ENCODE peak calls at places on chromosomes 2 and 18, in eight cellular contexts. I is GM23338, Q is PC-3, Z is neural progenitor cell, T is SK-N-SH, A is hepatocyte, S is HCT116, U is MM.1S. L is an unnamed sample.

GRCh38 chr2:46299365-46300263 is 2.4 kb downstream of the EPAS1 start:
- DNase-seq in I (peak), Q (peak), Z (peak), T (peak), A (peak), S (no peak), U (no peak), L (no peak)

GRCh38 chr18:21264651-21265050 is 22.6 kb downstream of the GREB1L start:
- DNase-seq in I (peak), Q (peak), Z (peak), T (no peak), A (peak), S (no peak), U (no peak), L (no peak)

GRCh38 chr2:127103243-127104165 is 3.5 kb downstream of the BIN1 start:
- DNase-seq in I (no peak), Q (no peak), Z (no peak), T (peak), A (peak), S (no peak), U (no peak), L (no peak)

GRCh38 chr2:228417966-228418365 is 236.5 kb upstream of the SPHKAP start:
- DNase-seq in I (no peak), Q (no peak), Z (no peak), T (no peak), A (no peak), S (no peak), U (peak), L (no peak)

GRCh38 chr2:73979686-73980085 is 5.0 kb upstream of the TET3 start:
- DNase-seq in I (no peak), Q (peak), Z (no peak), T (no peak), A (peak), S (no peak), U (no peak), L (no peak)

GRCh38 chr2:99818842-99819241 is 323.5 kb downstream of the AFF3 start:
- DNase-seq in I (no peak), Q (peak), Z (no peak), T (peak), A (no peak), S (peak), U (peak), L (peak)

GRCh38 chr2:129912066-129912820 is 67.2 kb upstream of the RAB6C start:
- DNase-seq in I (no peak), Q (no peak), Z (no peak), T (no peak), A (no peak), S (no peak), U (no peak), L (no peak)

GRCh38 chr2:163264376-163264775 is 425.8 kb upstream of the KCNH7 start:
- DNase-seq in I (no peak), Q (peak), Z (no peak), T (no peak), A (no peak), S (no peak), U (no peak), L (no peak)

GRCh38 chr18:3830604-3831003 is 380.6 kb downstream of the TGIF1 start:
- DNase-seq in I (no peak), Q (no peak), Z (no peak), T (no peak), A (no peak), S (no peak), U (no peak), L (no peak)

GRCh38 chr2:165682546-165682945 is 111.5 kb downstream of the GALNT3 start:
- DNase-seq in I (no peak), Q (no peak), Z (peak), T (no peak), A (no peak), S (no peak), U (no peak), L (no peak)

GRCh38 chr2:69565431-69565839 is 78.1 kb downstream of the AAK1 start:
- DNase-seq in I (peak), Q (peak), Z (peak), T (peak), A (peak), S (peak), U (peak), L (peak)

GRCh38 chr2:5720426-5720825 is 28.2 kb downstream of the SOX11 start:
- DNase-seq in I (no peak), Q (peak), Z (no peak), T (no peak), A (no peak), S (no peak), U (no peak), L (no peak)

GRCh38 chr18:79571221-79572092 is 108.1 kb upstream of the CTDP1 start:
- DNase-seq in I (no peak), Q (no peak), Z (no peak), T (no peak), A (no peak), S (peak), U (no peak), L (no peak)

GRCh38 chr2:71932027-71932779 is 215.5 kb downstream of the CYP26B1 start:
- DNase-seq in I (no peak), Q (no peak), Z (no peak), T (peak), A (no peak), S (no peak), U (no peak), L (no peak)

GRCh38 chr2:181859123-181859522 is 32.4 kb upstream of the ITPRID2 start:
- DNase-seq in I (no peak), Q (no peak), Z (no peak), T (no peak), A (no peak), S (no peak), U (no peak), L (no peak)

GRCh38 chr2:63581266-63581961 is 6.9 kb downstream of the WDPCP start:
- DNase-seq in I (no peak), Q (peak), Z (no peak), T (no peak), A (no peak), S (no peak), U (no peak), L (no peak)

GRCh38 chr2:59458862-59459261 is 1094.6 kb downstream of the BCL11A start:
- DNase-seq in I (peak), Q (no peak), Z (peak), T (no peak), A (no peak), S (no peak), U (no peak), L (no peak)

GRCh38 chr2:38622210-38622609 is 19.5 kb upstream of the HNRNPLL start:
- DNase-seq in I (no peak), Q (no peak), Z (no peak), T (no peak), A (no peak), S (no peak), U (no peak), L (no peak)

GRCh38 chr18:63708650-63709049 is 5.9 kb downstream of the SERPINB11 start:
- DNase-seq in I (no peak), Q (peak), Z (no peak), T (no peak), A (no peak), S (no peak), U (no peak), L (no peak)

DNA sequence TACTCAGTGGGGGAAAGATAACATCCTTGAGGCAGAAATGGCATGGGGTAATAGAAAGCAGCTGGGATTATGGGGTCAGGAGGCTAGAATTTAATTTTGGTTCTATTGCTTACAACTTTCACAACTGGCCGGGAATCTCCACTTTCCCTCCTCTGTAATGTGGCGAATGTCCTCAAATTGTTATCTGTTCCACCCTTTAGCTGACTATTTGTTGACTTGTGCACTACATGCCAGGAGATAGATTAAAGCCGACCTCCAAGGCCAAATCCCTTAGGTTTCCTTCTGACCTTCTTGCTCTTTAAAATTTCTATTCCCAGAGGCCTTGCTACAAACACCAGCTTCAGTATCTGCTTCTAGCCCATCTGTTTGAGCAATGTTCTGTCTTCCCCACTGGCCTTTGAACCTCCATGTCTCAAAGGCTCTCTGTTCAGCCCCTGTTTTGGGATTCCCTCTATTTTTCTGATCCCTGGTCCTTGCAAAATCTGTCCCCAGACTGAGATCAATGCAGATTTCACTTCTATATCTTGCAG is 426.2 kb downstream of the LRATD1 start:
- DNase-seq in I (no peak), Q (no peak), Z (no peak), T (no peak), A (no peak), S (no peak), U (no peak), L (no peak)
- TF ChIP-seq CTCF in I (no peak), Q (no peak), Z (no peak), T (no peak), A (no peak), S (no peak), U (no peak), L (no peak)

GRCh38 chr2:118443596-118443995 is 355.3 kb downstream of the INSIG2 start:
- DNase-seq in I (no peak), Q (peak), Z (no peak), T (no peak), A (no peak), S (no peak), U (no peak), L (no peak)
- TF ChIP-seq EZH2phosphoT487 in I (no peak), Q (no peak), Z (no peak), T (no peak), A (no peak), S (no peak), U (no peak), L (no peak)

GRCh38 chr2:211611061-211611518 is 927.5 kb downstream of the ERBB4 start:
- DNase-seq in I (peak), Q (no peak), Z (no peak), T (no peak), A (no peak), S (no peak), U (no peak), L (no peak)
- H3K27ac ChIP-seq in I (no peak), Q (no peak), Z (no peak), T (no peak), A (no peak), S (no peak), U (no peak), L (no peak)

GRCh38 chr2:174142290-174142689 is 106.0 kb downstream of the OLA1 start:
- DNase-seq in I (no peak), Q (no peak), Z (no peak), T (peak), A (no peak), S (no peak), U (no peak), L (no peak)

GRCh38 chr2:174149530-174149929 is 98.8 kb downstream of the OLA1 start:
- DNase-seq in I (no peak), Q (no peak), Z (no peak), T (no peak), A (no peak), S (no peak), U (no peak), L (no peak)

GRCh38 chr2:174148833-174149232 is 99.5 kb downstream of the OLA1 start:
- DNase-seq in I (no peak), Q (no peak), Z (no peak), T (no peak), A (no peak), S (no peak), U (no peak), L (no peak)

GRCh38 chr2:174145827-174146226 is 102.5 kb downstream of the OLA1 start:
- DNase-seq in I (peak), Q (peak), Z (no peak), T (no peak), A (peak), S (no peak), U (no peak), L (no peak)
- TF ChIP-seq CTCF in I (peak), Q (peak), Z (peak), T (peak), A (peak), S (peak), U (no peak), L (peak)

GRCh38 chr2:108423502-108424251 is 25.3 kb upstream of the GCC2 start:
- DNase-seq in I (no peak), Q (no peak), Z (no peak), T (no peak), A (peak), S (no peak), U (no peak), L (no peak)
- TF ChIP-seq EZH2phosphoT487 in I (no peak), Q (no peak), Z (no peak), T (no peak), A (no peak), S (no peak), U (no peak), L (no peak)

DNA sequence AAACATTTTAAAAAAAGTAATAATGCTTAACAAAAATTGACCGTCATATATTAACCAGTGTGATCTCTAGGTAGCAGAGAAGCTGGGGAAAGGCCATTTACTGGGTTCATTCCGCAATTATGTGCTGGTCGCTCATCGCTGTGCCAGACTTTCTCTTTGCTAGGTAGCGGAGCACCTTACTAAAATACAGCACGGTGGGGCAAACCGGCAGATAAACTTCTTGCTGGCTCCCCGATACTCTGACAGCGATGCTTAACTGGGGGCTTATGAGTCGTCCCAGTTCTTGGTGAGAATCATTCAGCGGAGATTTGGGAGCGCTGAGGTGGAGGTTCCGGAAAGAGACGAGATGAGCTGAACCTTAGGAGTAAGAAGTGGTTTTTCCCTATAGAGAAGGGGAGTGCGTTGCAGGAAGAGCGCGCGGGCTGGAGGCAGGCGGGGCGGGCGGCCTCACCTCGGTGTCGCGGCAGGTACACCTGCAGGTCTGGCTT is 605 bp downstream of the C2orf68 start:
- DNase-seq in I (no peak), Q (no peak), Z (no peak), T (peak), A (no peak), S (no peak), U (no peak), L (no peak)
- H3K27ac ChIP-seq in I (peak), Q (peak), Z (no peak), T (peak), A (peak), S (peak), U (peak), L (peak)

GRCh38 chr2:65130440-65131175 is 702 bp upstream of the RAB1A start:
- DNase-seq in I (no peak), Q (no peak), Z (no peak), T (no peak), A (no peak), S (no peak), U (no peak), L (no peak)
- TF ChIP-seq CTCF in I (no peak), Q (no peak), Z (no peak), T (no peak), A (no peak), S (no peak), U (no peak), L (peak)

GRCh38 chr2:237254911-237255578 is 158.9 kb downstream of the COL6A3 start:
- DNase-seq in I (no peak), Q (peak), Z (no peak), T (no peak), A (no peak), S (no peak), U (no peak), L (no peak)
- TF ChIP-seq EZH2phosphoT487 in I (no peak), Q (no peak), Z (no peak), T (no peak), A (no peak), S (no peak), U (no peak), L (no peak)

DNA sequence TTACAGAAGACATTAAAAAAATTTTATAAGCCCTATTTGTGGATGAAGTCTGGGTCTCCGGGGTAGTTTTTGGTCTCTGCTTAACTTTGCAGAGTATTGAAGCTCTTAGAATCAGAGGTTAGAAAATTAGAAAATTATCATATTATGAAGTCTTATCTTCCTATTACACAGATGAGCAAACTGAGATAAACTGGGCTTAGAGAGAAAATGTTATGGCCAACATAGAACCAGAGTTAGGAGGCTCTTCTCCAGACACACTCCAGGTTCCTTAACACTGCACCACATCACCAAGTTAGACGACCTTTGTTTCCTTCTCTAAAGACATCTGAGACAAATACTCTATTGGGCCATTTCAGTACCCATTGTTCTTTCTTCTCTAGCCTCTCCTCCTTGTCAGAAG is 36.7 kb upstream of the NEB start:
- DNase-seq in I (no peak), Q (no peak), Z (no peak), T (no peak), A (no peak), S (no peak), U (no peak), L (no peak)
- H3K27ac ChIP-seq in I (no peak), Q (no peak), Z (no peak), T (no peak), A (no peak), S (no peak), U (peak), L (peak)

L was measured in OCI-LY7.